ENCODE peak calls at places on chromosomes 6 and 20, in nine cellular contexts. W is NCI-H1436 treated with DMSO at 0.1 percent for 48 hours, N is amygdala, B is HFFc6, A is GM23248, K is thoracic aorta, Z is mucosa of gallbladder, P is lower lobe of right lung, I is B cell. C is an unnamed sample.

GRCh38 chr20:5734559-5735137 is 15.6 kb upstream of the SHLD1 start:
- DNase-seq in P (no peak), N (no peak), I (no peak), A (no peak), Z (no peak), W (no peak), K (no peak), B (no peak), C (no peak)

GRCh38 chr6:164109770-164110140 is 695.2 kb downstream of the QKI start:
- DNase-seq in Z (no peak), B (no peak), P (peak), I (no peak), N (no peak), W (no peak), A (peak), K (no peak), C (no peak)

GRCh38 chr20:62539208-62539607 is 63.4 kb upstream of the GATA5 start:
- DNase-seq in A (no peak), N (no peak), B (no peak), Z (no peak), I (no peak), K (no peak), P (no peak), W (no peak), C (no peak)

GRCh38 chr6:131164506-131164905 is 29.2 kb downstream of the AKAP7 start:
- DNase-seq in B (peak), W (no peak), Z (no peak), P (no peak), K (no peak), N (no peak), I (no peak), A (peak), C (no peak)

GRCh38 chr6:44809256-44809655 is 421.8 kb downstream of the CDC5L start:
- DNase-seq in N (no peak), Z (no peak), B (no peak), K (no peak), W (no peak), A (no peak), P (no peak), I (no peak), C (no peak)

GRCh38 chr20:13819885-13820645 is 35.2 kb downstream of the NDUFAF5 start:
- DNase-seq in K (no peak), B (peak), N (no peak), A (peak), Z (no peak), I (peak), W (no peak), P (no peak), C (no peak)

GRCh38 chr20:63736893-63737689 is 627 bp downstream of the LIME1 start:
- DNase-seq in P (no peak), B (no peak), W (no peak), A (no peak), Z (no peak), N (no peak), I (peak), K (no peak), C (no peak)

GRCh38 chr20:33499347-33499746 is 9.5 kb downstream of the CBFA2T2 start:
- DNase-seq in N (no peak), P (no peak), W (no peak), K (no peak), Z (no peak), I (no peak), B (no peak), A (no peak), C (no peak)

GRCh38 chr6:32815996-32816395 is 806 bp downstream of the HLA-DOB start:
- DNase-seq in W (no peak), B (no peak), P (no peak), I (peak), Z (no peak), K (no peak), A (no peak), N (no peak), C (no peak)

GRCh38 chr20:9353916-9354276 is 160.5 kb upstream of the LAMP5 start:
- DNase-seq in Z (no peak), B (no peak), W (no peak), A (peak), K (no peak), P (no peak), I (no peak), N (no peak), C (no peak)

GRCh38 chr6:43946641-43947363 is 176.8 kb downstream of the VEGFA start:
- DNase-seq in I (no peak), P (no peak), N (no peak), Z (no peak), K (no peak), B (no peak), A (no peak), W (no peak), C (no peak)

GRCh38 chr6:63663147-63663877 is 27.7 kb downstream of the PHF3 start:
- DNase-seq in I (no peak), B (peak), K (no peak), Z (no peak), W (no peak), P (no peak), A (peak), N (no peak), C (no peak)

GRCh38 chr6:11323666-11324452 is 91.4 kb upstream of the NEDD9 start:
- DNase-seq in I (no peak), N (no peak), P (peak), B (no peak), Z (peak), K (no peak), A (no peak), W (no peak), C (no peak)

GRCh38 chr20:58740356-58741308 is 48.0 kb downstream of the NPEPL1 start:
- DNase-seq in B (no peak), Z (no peak), W (no peak), P (no peak), N (no peak), K (no peak), A (no peak), I (no peak), C (no peak)

GRCh38 chr6:42404494-42404893 is 47.2 kb downstream of the TRERF1 start:
- DNase-seq in P (no peak), Z (no peak), N (no peak), K (no peak), W (no peak), I (no peak), A (peak), B (peak), C (no peak)

GRCh38 chr6:169171951-169172350 is 81.7 kb downstream of the THBS2 start:
- DNase-seq in W (no peak), K (no peak), Z (no peak), P (no peak), B (peak), N (no peak), I (no peak), A (peak), C (no peak)

GRCh38 chr6:106300944-106301343 is 24.6 kb downstream of the ATG5 start:
- DNase-seq in B (peak), I (no peak), Z (no peak), A (peak), K (no peak), P (no peak), W (no peak), N (no peak), C (no peak)

GRCh38 chr6:168606722-168607121 is 165.7 kb downstream of the SMOC2 start:
- DNase-seq in Z (no peak), B (no peak), P (no peak), A (no peak), W (no peak), K (no peak), I (no peak), N (no peak), C (no peak)

GRCh38 chr20:23637282-23638221 is at the start of gene CST3:
- DNase-seq in N (peak), P (peak), K (peak), Z (peak), I (no peak), W (no peak), B (peak), A (peak), C (peak)

GRCh38 chr6:80767808-80768207 is 661.3 kb downstream of the BCKDHB start:
- DNase-seq in P (no peak), N (no peak), A (peak), I (no peak), W (no peak), B (peak), K (peak), Z (no peak), C (no peak)

GRCh38 chr6:11644071-11644470 is 106.5 kb downstream of the TMEM170B start:
- DNase-seq in I (no peak), W (no peak), N (no peak), Z (no peak), P (no peak), A (no peak), B (no peak), K (no peak), C (no peak)

GRCh38 chr20:25177890-25178321 is 17.6 kb upstream of the ENTPD6 start:
- DNase-seq in W (no peak), A (no peak), K (no peak), P (peak), B (no peak), Z (peak), I (no peak), N (no peak), C (no peak)

GRCh38 chr20:44629542-44629941 is 22.0 kb downstream of the ADA start:
- DNase-seq in B (no peak), I (no peak), Z (no peak), W (no peak), N (no peak), K (no peak), P (no peak), A (no peak), C (peak)

GRCh38 chr6:158014505-158015187 is 33.0 kb downstream of the SYNJ2 start:
- DNase-seq in Z (no peak), P (peak), I (no peak), K (no peak), A (peak), W (no peak), N (no peak), B (no peak), C (no peak)

GRCh38 chr20:62808211-62808865 is 3.7 kb downstream of the OGFR start:
- DNase-seq in W (no peak), K (no peak), B (no peak), A (peak), Z (peak), I (peak), N (peak), P (peak), C (peak)

GRCh38 chr20:23966298-23966697 is 22.3 kb downstream of the GGTLC1 start:
- DNase-seq in I (no peak), A (no peak), N (no peak), B (no peak), K (no peak), P (no peak), Z (no peak), W (no peak), C (no peak)

GRCh38 chr6:52994789-52995078 is 350 bp downstream of the GSTA4 start:
- DNase-seq in Z (peak), W (no peak), K (no peak), N (no peak), I (peak), B (no peak), A (no peak), P (peak), C (peak)

GRCh38 chr6:111597687-111598086 is 8.0 kb downstream of the TRAF3IP2 start:
- DNase-seq in W (no peak), P (no peak), B (no peak), A (no peak), K (no peak), Z (no peak), I (no peak), N (no peak), C (no peak)

GRCh38 chr6:1524040-1524480 is 85.7 kb upstream of the FOXC1 start:
- DNase-seq in B (no peak), K (no peak), Z (peak), N (no peak), P (peak), A (peak), W (no peak), I (peak), C (peak)

GRCh38 chr6:159968295-159969203 is at the start of gene IGF2R:
- DNase-seq in A (peak), W (no peak), N (peak), P (peak), I (peak), K (peak), Z (peak), B (peak), C (peak)

GRCh38 chr6:24493945-24494725 is 634 bp upstream of the ALDH5A1 start:
- DNase-seq in B (no peak), A (no peak), W (no peak), K (no peak), I (no peak), P (no peak), N (no peak), Z (no peak), C (no peak)

C was measured in head of caudate nucleus.